ENCODE peak calls at places on chromosomes 1 and 21, in nine cellular contexts. Q is activated CD8-positive, alpha-beta memory T cell treated with anti-CD3 and anti-CD28 coated beads for 24 hours; R is stromal cell of bone marrow; Z is HT-29; I is SK-N-SH; X is NCI-H2081; F is NCI-H1930; B is colonic mucosa; A is lower leg skin. L is an unnamed sample.

GRCh38 chr1:206883876-206884275 is 13.4 kb upstream of the IL24 start:
- DNase-seq in Q (no peak), R (no peak), Z (no peak), I (no peak), X (no peak), F (no peak), B (no peak), A (no peak), L (no peak)

GRCh38 chr1:13930151-13930550 is 230.2 kb downstream of the PRDM2 start:
- DNase-seq in Q (no peak), R (no peak), Z (peak), I (peak), X (no peak), F (no peak), B (peak), A (no peak), L (peak)

GRCh38 chr1:4613606-4614370 is 40.6 kb upstream of the AJAP1 start:
- DNase-seq in Q (no peak), R (no peak), Z (no peak), I (no peak), X (no peak), F (no peak), B (no peak), A (no peak), L (no peak)

GRCh38 chr1:35718492-35719336 is at the start of gene C1orf216:
- DNase-seq in Q (peak), R (peak), Z (peak), I (peak), X (peak), F (no peak), B (peak), A (peak), L (peak)

GRCh38 chr1:54857066-54857660 is 29.8 kb downstream of the DHCR24 start:
- DNase-seq in Q (no peak), R (no peak), Z (no peak), I (no peak), X (no peak), F (no peak), B (no peak), A (no peak), L (no peak)

GRCh38 chr21:15809818-15810217 is 80.0 kb downstream of the USP25 start:
- DNase-seq in Q (no peak), R (no peak), Z (no peak), I (no peak), X (no peak), F (no peak), B (no peak), A (no peak), L (no peak)

GRCh38 chr1:211327341-211327921 is 798 bp downstream of the TRAF5 start:
- DNase-seq in Q (peak), R (peak), Z (no peak), I (peak), X (peak), F (no peak), B (peak), A (no peak), L (peak)

GRCh38 chr1:27504588-27505419 is 14.8 kb upstream of the WASF2 start:
- DNase-seq in Q (no peak), R (peak), Z (no peak), I (peak), X (no peak), F (no peak), B (peak), A (no peak), L (peak)

GRCh38 chr21:42145569-42146250 is 73.2 kb upstream of the ABCG1 start:
- DNase-seq in Q (peak), R (peak), Z (peak), I (peak), X (peak), F (peak), B (peak), A (no peak), L (peak)

GRCh38 chr21:38263493-38263892 is 6.7 kb downstream of the KCNJ15 start:
- DNase-seq in Q (no peak), R (peak), Z (no peak), I (no peak), X (no peak), F (no peak), B (no peak), A (no peak), L (no peak)

GRCh38 chr1:58802640-58803476 is 19.0 kb upstream of the JUN start:
- DNase-seq in Q (no peak), R (no peak), Z (peak), I (no peak), X (peak), F (no peak), B (no peak), A (peak), L (no peak)

GRCh38 chr1:173190101-173190895 is 16.8 kb downstream of the TNFSF4 start:
- DNase-seq in Q (no peak), R (peak), Z (peak), I (no peak), X (peak), F (no peak), B (peak), A (peak), L (no peak)